ENCODE peak calls at places on chromosomes 1 and 21, in four cellular contexts. G is K562, Y is HepG2, B is H1. O is an unnamed sample.

GRCh38 chr1:181104790-181105133 is 16.3 kb downstream of the IER5 start:
- DNase-seq in B (no peak), G (no peak), Y (peak; percentile 39), O (no peak)

GRCh38 chr1:16249838-16250241 is 12.9 kb upstream of the CPLANE2 start:
- DNase-seq in B (no peak), G (no peak), Y (peak; percentile 25), O (no peak)

GRCh38 chr1:209530990-209531389 is 52.5 kb upstream of the CAMK1G start:
- DNase-seq in B (no peak), Y (no peak), G (no peak), O (no peak)

GRCh38 chr1:178684111-178684510 is 40.9 kb upstream of the RALGPS2 start:
- DNase-seq in Y (no peak), G (no peak), B (no peak), O (no peak)

GRCh38 chr1:94396356-94396755 is 21.8 kb upstream of the ABCD3 start:
- DNase-seq in B (no peak), G (peak; percentile 10), Y (no peak), O (no peak)

GRCh38 chr1:96473791-96474452 is 247.7 kb upstream of the PTBP2 start:
- DNase-seq in Y (no peak), B (no peak), G (no peak), O (no peak)

GRCh38 chr1:41487729-41488598 is 3.5 kb upstream of the EDN2 start:
- DNase-seq in G (no peak), B (no peak), Y (no peak), O (no peak)

GRCh38 chr1:21721271-21721985 is 52.3 kb upstream of the RAP1GAP start:
- DNase-seq in G (no peak), Y (no peak), B (no peak), O (no peak)

GRCh38 chr1:93021539-93022134 is 57.4 kb upstream of the MTF2 start:
- DNase-seq in Y (peak; percentile 42), B (no peak), G (peak; percentile 67), O (peak; percentile 48)

GRCh38 chr1:234478152-234478480 is 863 bp downstream of the TARBP1 start:
- DNase-seq in B (no peak), Y (peak; percentile 33), G (peak; percentile 79), O (peak; percentile 33)

GRCh38 chr21:40568756-40569155 is 278.2 kb downstream of the DSCAM start:
- DNase-seq in B (no peak), Y (no peak), G (no peak), O (no peak)

GRCh38 chr1:59521456-59521855 is 224.6 kb downstream of the FGGY start:
- DNase-seq in G (no peak), Y (no peak), B (no peak), O (no peak)

GRCh38 chr1:16430598-16430997 is 6.6 kb downstream of the SPATA21 start:
- DNase-seq in G (peak; percentile 71), Y (no peak), B (no peak), O (peak; percentile 56)

GRCh38 chr1:87880747-87881133 is 552.1 kb downstream of the LMO4 start:
- DNase-seq in B (no peak), G (no peak), Y (peak; percentile 4), O (no peak)

GRCh38 chr1:201694615-201695335 is 134.2 kb upstream of the IPO9 start:
- DNase-seq in G (no peak), Y (no peak), B (no peak), O (no peak)

GRCh38 chr21:17780539-17780938 is 38.6 kb downstream of the C21orf91 start:
- DNase-seq in Y (no peak), G (no peak), B (no peak), O (no peak)

GRCh38 chr1:242062271-242062670 is 63.4 kb upstream of the MAP1LC3C start:
- DNase-seq in B (no peak), G (no peak), Y (no peak), O (no peak)

GRCh38 chr1:22761821-22762220 is 51.2 kb downstream of the EPHB2 start:
- DNase-seq in B (no peak), G (no peak), Y (no peak), O (no peak)

DNA sequence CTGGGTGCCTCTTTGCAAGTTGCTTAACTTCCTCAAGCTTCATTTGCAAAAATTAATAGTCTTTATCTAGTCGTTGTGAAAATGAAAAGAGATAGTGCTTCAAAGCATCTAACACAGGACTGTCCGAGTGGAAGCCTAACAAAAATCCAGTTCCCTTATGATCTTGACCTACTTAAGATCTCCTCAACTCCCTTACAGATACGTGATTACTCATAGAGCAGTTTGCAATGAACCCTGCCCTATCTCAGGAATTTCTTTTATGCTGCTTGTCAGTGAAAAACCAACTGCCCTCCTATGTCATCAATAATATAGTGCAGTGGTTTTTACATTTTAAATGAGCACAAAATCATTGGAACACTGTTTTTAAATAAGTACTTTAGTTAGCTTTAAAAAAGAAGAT is 314.3 kb downstream of the BACH1 start:
- DNase-seq in B (no peak), Y (no peak), G (peak; percentile 45), O (no peak)
- TF ChIP-seq PHF8 in B (no peak), Y (no peak), G (no peak), O (no peak)

DNA sequence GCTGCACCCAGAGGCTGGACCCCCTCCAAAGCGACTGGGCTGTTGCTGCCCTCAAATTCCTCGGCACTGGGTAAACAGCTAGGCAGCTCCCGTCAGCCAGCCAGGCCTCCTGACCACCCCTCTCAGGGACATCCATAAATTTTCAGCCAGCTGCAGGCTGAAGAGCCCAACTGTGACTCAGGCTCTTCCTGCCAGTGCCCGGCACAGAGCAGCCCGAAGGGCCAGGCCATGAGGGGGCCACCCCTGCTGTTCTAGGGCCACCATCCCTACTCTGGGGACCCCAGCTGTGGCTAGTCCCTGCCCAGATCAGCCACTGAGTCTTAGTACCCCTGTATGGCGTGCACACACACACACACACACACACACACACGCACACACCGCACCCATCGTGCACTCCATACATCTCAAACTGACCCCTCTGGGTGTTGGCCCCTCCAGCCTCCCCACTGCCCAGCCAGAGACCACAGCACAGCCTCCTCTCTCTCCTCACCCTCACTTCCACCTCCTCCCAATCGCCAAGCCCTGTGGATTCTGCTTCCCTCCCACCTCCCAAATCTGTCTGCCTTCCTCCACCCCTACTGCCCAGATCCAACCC is 6.2 kb upstream of the LAPTM5 start:
- DNase-seq in G (no peak), Y (no peak), B (no peak), O (no peak)
- TF ChIP-seq PHF8 in G (no peak), Y (no peak), B (no peak), O (no peak)

GRCh38 chr1:86233406-86233805 is 76.8 kb upstream of the COL24A1 start:
- DNase-seq in Y (no peak), G (no peak), B (no peak), O (no peak)
- TF ChIP-seq PHF8 in Y (no peak), G (no peak), B (no peak), O (no peak)

DNA sequence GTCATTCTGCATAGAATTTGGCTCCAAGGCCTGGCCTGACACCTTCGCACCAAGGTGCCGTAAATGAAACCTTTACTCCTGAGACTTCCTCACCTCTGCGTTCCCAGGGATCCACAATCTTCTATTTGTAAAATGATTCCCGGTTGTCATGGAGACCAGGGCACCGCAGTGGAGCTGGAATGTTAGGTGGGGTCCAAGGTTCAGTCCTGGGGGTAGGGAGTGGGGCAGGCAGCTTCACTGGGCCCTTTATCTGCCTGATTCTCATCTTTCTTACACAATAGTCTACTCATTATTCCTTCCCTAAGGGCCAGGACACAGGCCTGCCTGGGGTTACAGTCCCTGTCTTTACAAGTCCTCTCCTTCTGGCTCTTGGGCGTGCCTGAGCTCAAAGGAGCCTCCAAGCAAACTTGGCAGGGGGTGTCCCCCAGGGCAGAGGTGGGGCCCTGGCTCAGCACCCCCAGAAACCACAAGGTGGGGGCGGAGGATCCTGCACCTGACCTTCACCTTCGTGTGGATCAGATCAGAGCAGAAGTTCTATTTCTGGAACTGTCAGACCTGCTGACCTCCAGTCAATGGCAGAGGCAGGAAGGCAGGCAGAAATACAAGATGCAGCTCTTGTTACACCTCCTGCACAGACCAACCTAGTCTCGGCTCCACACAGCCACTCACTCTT is 51.1 kb downstream of the RIPK4 start:
- DNase-seq in B (no peak), Y (peak; percentile 98), G (no peak), O (peak; percentile 90)
- TF ChIP-seq PHF8 in B (no peak), Y (no peak), G (no peak), O (no peak)

DNA sequence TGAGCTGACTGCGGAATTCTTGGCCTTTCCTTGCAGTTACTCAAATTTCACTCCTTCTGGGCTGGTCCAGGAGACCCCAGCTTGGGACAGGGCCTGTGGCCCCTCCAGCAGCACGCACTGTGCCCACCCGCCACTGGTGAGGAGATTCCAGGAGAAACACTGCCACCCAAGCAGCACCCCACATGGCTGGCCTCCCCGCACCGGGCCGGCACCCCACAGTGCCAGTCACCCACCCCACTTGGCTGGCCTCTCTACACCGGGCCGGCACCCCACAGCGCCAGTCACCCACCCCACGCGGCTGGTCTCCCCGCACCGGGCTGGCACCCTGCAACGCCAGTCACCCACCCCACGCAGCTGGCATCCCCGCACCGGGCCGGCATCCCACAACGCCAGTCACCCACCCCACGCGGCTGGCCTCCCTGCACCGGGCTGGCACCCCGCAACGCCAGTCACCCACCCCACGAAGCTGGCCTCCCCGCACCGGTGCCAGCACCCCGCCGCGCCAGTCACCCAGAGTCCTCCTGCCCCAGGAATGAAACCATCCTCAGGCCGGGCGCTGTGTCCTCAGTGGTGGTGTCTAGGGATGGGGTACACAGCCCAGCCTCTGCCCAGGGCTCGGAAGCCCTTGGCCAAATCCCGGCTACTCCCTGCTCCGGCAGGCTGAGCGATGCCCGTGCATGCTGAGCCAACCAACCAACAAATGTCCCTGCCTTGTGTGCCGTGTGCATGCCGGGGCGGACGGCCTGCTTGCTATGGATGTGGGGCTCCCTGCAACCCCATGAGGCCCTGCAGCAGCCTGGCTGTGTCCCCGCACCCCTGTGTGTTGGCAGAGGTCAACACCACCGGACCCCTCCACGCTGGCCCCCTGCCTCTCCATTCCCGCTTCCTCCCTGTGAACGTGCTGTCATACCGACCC is 38.6 kb upstream of the TSPEAR start:
- DNase-seq in Y (no peak), B (no peak), G (no peak), O (no peak)
- TF ChIP-seq PHF8 in Y (no peak), B (no peak), G (no peak), O (no peak)

GRCh38 chr1:42941640-42942330 is 16.9 kb downstream of the SLC2A1 start:
- DNase-seq in G (peak; percentile 93), Y (no peak), B (no peak), O (no peak)
- TF ChIP-seq PHF8 in G (no peak), Y (no peak), B (no peak), O (no peak)

GRCh38 chr21:37627561-37627960 is 261.0 kb downstream of the DYRK1A start:
- DNase-seq in B (no peak), Y (no peak), G (no peak), O (no peak)

GRCh38 chr21:37628362-37628761 is 261.8 kb downstream of the DYRK1A start:
- DNase-seq in Y (no peak), G (no peak), B (no peak), O (no peak)

GRCh38 chr21:37636152-37636860 is 269.7 kb downstream of the DYRK1A start:
- DNase-seq in G (no peak), Y (no peak), B (no peak), O (peak; percentile 49)

GRCh38 chr21:37627074-37627473 is 260.5 kb downstream of the DYRK1A start:
- DNase-seq in B (no peak), Y (no peak), G (no peak), O (no peak)

GRCh38 chr21:37631319-37632117 is 264.9 kb downstream of the DYRK1A start:
- DNase-seq in G (no peak), Y (no peak), B (peak; percentile 33), O (peak; percentile 29)
- TF ChIP-seq PHF8 in G (no peak), Y (no peak), B (no peak), O (no peak)

O was measured in A549.